ENCODE peak calls at places on chromosomes 12 and 14, in eight cellular contexts. One of them, this sample, is unnamed.

GRCh38 chr12:113259499-113259953 is 38.3 kb downstream of the TPCN1 start:
- DNase-seq in H54: no peak
- DNase-seq in IMR-90: no peak
- DNase-seq in NCI-H1092 treated with DMSO at 0.1 percent for 48 hours: peak; percentile 86
- DNase-seq in activated naive CD4-positive, alpha-beta T cell treated with Interleukin-2 at 50 U/mL for 16 hours: no peak
- DNase-seq in A172: peak; percentile 52
- DNase-seq in fibroblast of lung: no peak
- DNase-seq in C1 segment of cervical spinal cord: peak; percentile 83
- DNase-seq in this sample: no peak

GRCh38 chr12:111766608-111767361 is at the start of gene ALDH2:
- DNase-seq in IMR-90: peak; percentile 43
- DNase-seq in fibroblast of lung: peak; percentile 55
- DNase-seq in H54: no peak
- DNase-seq in activated naive CD4-positive, alpha-beta T cell treated with Interleukin-2 at 50 U/mL for 16 hours: peak; percentile 21
- DNase-seq in A172: no peak
- DNase-seq in C1 segment of cervical spinal cord: peak; percentile 81
- DNase-seq in NCI-H1092 treated with DMSO at 0.1 percent for 48 hours: peak; percentile 48
- DNase-seq in this sample: peak; percentile 93

GRCh38 chr12:53805801-53806200 is 54.0 kb upstream of the CISTR start:
- DNase-seq in NCI-H1092 treated with DMSO at 0.1 percent for 48 hours: no peak
- DNase-seq in IMR-90: peak; percentile 55
- DNase-seq in fibroblast of lung: peak; percentile 1
- DNase-seq in activated naive CD4-positive, alpha-beta T cell treated with Interleukin-2 at 50 U/mL for 16 hours: no peak
- DNase-seq in C1 segment of cervical spinal cord: no peak
- DNase-seq in H54: no peak
- DNase-seq in A172: no peak
- DNase-seq in this sample: no peak

GRCh38 chr12:108101605-108102175 is 27.4 kb upstream of the WSCD2 start:
- DNase-seq in NCI-H1092 treated with DMSO at 0.1 percent for 48 hours: no peak
- DNase-seq in fibroblast of lung: no peak
- DNase-seq in A172: no peak
- DNase-seq in activated naive CD4-positive, alpha-beta T cell treated with Interleukin-2 at 50 U/mL for 16 hours: no peak
- DNase-seq in C1 segment of cervical spinal cord: no peak
- DNase-seq in H54: no peak
- DNase-seq in IMR-90: no peak
- DNase-seq in this sample: no peak

GRCh38 chr14:104085889-104086201 is 345 bp downstream of the ASPG start:
- DNase-seq in H54: no peak
- DNase-seq in activated naive CD4-positive, alpha-beta T cell treated with Interleukin-2 at 50 U/mL for 16 hours: no peak
- DNase-seq in IMR-90: no peak
- DNase-seq in C1 segment of cervical spinal cord: no peak
- DNase-seq in fibroblast of lung: no peak
- DNase-seq in NCI-H1092 treated with DMSO at 0.1 percent for 48 hours: no peak
- DNase-seq in A172: no peak
- DNase-seq in this sample: no peak

GRCh38 chr14:71595441-71595840 is 336.8 kb upstream of the RGS6 start:
- DNase-seq in H54: no peak
- DNase-seq in A172: no peak
- DNase-seq in fibroblast of lung: no peak
- DNase-seq in activated naive CD4-positive, alpha-beta T cell treated with Interleukin-2 at 50 U/mL for 16 hours: no peak
- DNase-seq in IMR-90: no peak
- DNase-seq in C1 segment of cervical spinal cord: no peak
- DNase-seq in NCI-H1092 treated with DMSO at 0.1 percent for 48 hours: no peak
- DNase-seq in this sample: no peak

GRCh38 chr12:79274571-79275064 is 410.0 kb downstream of the SYT1 start:
- DNase-seq in fibroblast of lung: peak; percentile 9
- DNase-seq in A172: peak; percentile 5
- DNase-seq in activated naive CD4-positive, alpha-beta T cell treated with Interleukin-2 at 50 U/mL for 16 hours: no peak
- DNase-seq in H54: no peak
- DNase-seq in C1 segment of cervical spinal cord: no peak
- DNase-seq in IMR-90: no peak
- DNase-seq in NCI-H1092 treated with DMSO at 0.1 percent for 48 hours: no peak
- DNase-seq in this sample: no peak

GRCh38 chr12:31989987-31990386 is 30.8 kb downstream of the RESF1 start:
- DNase-seq in C1 segment of cervical spinal cord: no peak
- DNase-seq in NCI-H1092 treated with DMSO at 0.1 percent for 48 hours: no peak
- DNase-seq in H54: no peak
- DNase-seq in activated naive CD4-positive, alpha-beta T cell treated with Interleukin-2 at 50 U/mL for 16 hours: no peak
- DNase-seq in fibroblast of lung: peak; percentile 59
- DNase-seq in IMR-90: peak; percentile 18
- DNase-seq in A172: no peak
- DNase-seq in this sample: peak; percentile 31

GRCh38 chr12:28489256-28489655 is 299.0 kb downstream of the CCDC91 start:
- DNase-seq in activated naive CD4-positive, alpha-beta T cell treated with Interleukin-2 at 50 U/mL for 16 hours: no peak
- DNase-seq in A172: no peak
- DNase-seq in fibroblast of lung: peak; percentile 78
- DNase-seq in NCI-H1092 treated with DMSO at 0.1 percent for 48 hours: no peak
- DNase-seq in C1 segment of cervical spinal cord: no peak
- DNase-seq in IMR-90: peak; percentile 13
- DNase-seq in H54: no peak
- DNase-seq in this sample: no peak

GRCh38 chr14:21723431-21724045 is 49.9 kb upstream of the OR4E1 start:
- DNase-seq in H54: peak; percentile 10
- DNase-seq in IMR-90: no peak
- DNase-seq in fibroblast of lung: no peak
- DNase-seq in NCI-H1092 treated with DMSO at 0.1 percent for 48 hours: peak; percentile 9
- DNase-seq in activated naive CD4-positive, alpha-beta T cell treated with Interleukin-2 at 50 U/mL for 16 hours: peak; percentile 41
- DNase-seq in A172: no peak
- DNase-seq in C1 segment of cervical spinal cord: no peak
- DNase-seq in this sample: peak; percentile 5

GRCh38 chr14:93893550-93894329 is 33.4 kb upstream of the FAM181A start:
- DNase-seq in NCI-H1092 treated with DMSO at 0.1 percent for 48 hours: no peak
- DNase-seq in activated naive CD4-positive, alpha-beta T cell treated with Interleukin-2 at 50 U/mL for 16 hours: no peak
- DNase-seq in A172: no peak
- DNase-seq in C1 segment of cervical spinal cord: no peak
- DNase-seq in fibroblast of lung: no peak
- DNase-seq in IMR-90: no peak
- DNase-seq in H54: no peak
- DNase-seq in this sample: no peak

GRCh38 chr12:57456145-57456700 is 1.1 kb downstream of the INHBE start:
- DNase-seq in IMR-90: peak; percentile 44
- DNase-seq in activated naive CD4-positive, alpha-beta T cell treated with Interleukin-2 at 50 U/mL for 16 hours: peak; percentile 38
- DNase-seq in fibroblast of lung: peak; percentile 29
- DNase-seq in H54: no peak
- DNase-seq in A172: peak; percentile 40
- DNase-seq in C1 segment of cervical spinal cord: no peak
- DNase-seq in NCI-H1092 treated with DMSO at 0.1 percent for 48 hours: no peak
- DNase-seq in this sample: peak; percentile 62

GRCh38 chr12:110314308-110314707 is 33.3 kb downstream of the ATP2A2 start:
- DNase-seq in H54: no peak
- DNase-seq in fibroblast of lung: peak; percentile 84
- DNase-seq in activated naive CD4-positive, alpha-beta T cell treated with Interleukin-2 at 50 U/mL for 16 hours: no peak
- DNase-seq in IMR-90: peak; percentile 92
- DNase-seq in C1 segment of cervical spinal cord: no peak
- DNase-seq in NCI-H1092 treated with DMSO at 0.1 percent for 48 hours: no peak
- DNase-seq in A172: peak; percentile 67
- DNase-seq in this sample: peak; percentile 48

GRCh38 chr12:10153271-10154144 is 18.4 kb downstream of the OLR1 start:
- DNase-seq in fibroblast of lung: peak; percentile 65
- DNase-seq in NCI-H1092 treated with DMSO at 0.1 percent for 48 hours: peak; percentile 60
- DNase-seq in A172: no peak
- DNase-seq in IMR-90: peak; percentile 63
- DNase-seq in activated naive CD4-positive, alpha-beta T cell treated with Interleukin-2 at 50 U/mL for 16 hours: peak; percentile 48
- DNase-seq in C1 segment of cervical spinal cord: peak; percentile 80
- DNase-seq in H54: peak; percentile 26
- DNase-seq in this sample: peak; percentile 53

GRCh38 chr12:91326043-91327027 is 143.7 kb upstream of the DCN start:
- DNase-seq in fibroblast of lung: peak; percentile 72
- DNase-seq in H54: peak; percentile 3
- DNase-seq in activated naive CD4-positive, alpha-beta T cell treated with Interleukin-2 at 50 U/mL for 16 hours: peak; percentile 5
- DNase-seq in A172: peak; percentile 45
- DNase-seq in IMR-90: peak; percentile 75
- DNase-seq in NCI-H1092 treated with DMSO at 0.1 percent for 48 hours: peak; percentile 10
- DNase-seq in C1 segment of cervical spinal cord: peak; percentile 33
- DNase-seq in this sample: peak; percentile 11